ENCODE peak calls at places on chromosomes 1 and 21, in seven cellular contexts. I, P, V, Y, O, E and J are unnamed samples.

GRCh38 chr1:212506666-212507065 is 73.9 kb downstream of the NENF start:
- DNase-seq in I (no peak), P (no peak), V (no peak), Y (no peak), O (no peak), E (no peak), J (no peak)

GRCh38 chr1:167617100-167617949 is 12.7 kb upstream of the RCSD1 start:
- DNase-seq in I (no peak), P (peak; percentile 89), V (no peak), Y (no peak), O (no peak), E (peak; percentile 82), J (peak; percentile 29)

GRCh38 chr1:27257155-27257554 is 22.7 kb downstream of the WDTC1 start:
- DNase-seq in I (no peak), P (no peak), V (no peak), Y (no peak), O (no peak), E (no peak), J (no peak)

GRCh38 chr1:26225033-26225831 is 8.8 kb upstream of the CEP85 start:
- DNase-seq in I (peak; percentile 77), P (peak; percentile 89), V (peak; percentile 55), Y (peak; percentile 97), O (no peak), E (peak; percentile 28), J (peak; percentile 95)

GRCh38 chr1:45863117-45863670 is 59.8 kb downstream of the MAST2 start:
- DNase-seq in I (no peak), P (no peak), V (no peak), Y (no peak), O (no peak), E (no peak), J (no peak)

GRCh38 chr1:43719063-43719462 is 11.7 kb downstream of the ST3GAL3 start:
- DNase-seq in I (no peak), P (no peak), V (no peak), Y (no peak), O (no peak), E (no peak), J (no peak)

GRCh38 chr1:200364831-200365230 is 45.0 kb downstream of the ZNF281 start:
- DNase-seq in I (no peak), P (no peak), V (no peak), Y (peak; percentile 51), O (no peak), E (no peak), J (no peak)

GRCh38 chr1:200699871-200700270 is 30.2 kb upstream of the DDX59 start:
- DNase-seq in I (no peak), P (no peak), V (no peak), Y (no peak), O (no peak), E (peak; percentile 11), J (no peak)

GRCh38 chr1:38071530-38072266 is 25.1 kb upstream of the POU3F1 start:
- DNase-seq in I (no peak), P (no peak), V (no peak), Y (no peak), O (no peak), E (peak; percentile 58), J (no peak)

GRCh38 chr1:210446479-210446878 is 117.8 kb downstream of the HHAT start:
- DNase-seq in I (no peak), P (peak; percentile 78), V (peak; percentile 21), Y (no peak), O (no peak), E (peak; percentile 57), J (no peak)

GRCh38 chr21:37783016-37783415 is 133.2 kb downstream of the KCNJ6 start:
- DNase-seq in I (no peak), P (no peak), V (no peak), Y (no peak), O (no peak), E (no peak), J (no peak)

GRCh38 chr1:93556291-93556690 is 108.4 kb downstream of the FNBP1L start:
- DNase-seq in I (no peak), P (no peak), V (no peak), Y (no peak), O (no peak), E (no peak), J (no peak)

GRCh38 chr1:153938996-153939395 is 7.5 kb downstream of the DENND4B start:
- DNase-seq in I (no peak), P (peak; percentile 56), V (no peak), Y (no peak), O (no peak), E (no peak), J (no peak)

GRCh38 chr1:153535664-153536585 is at the start of gene S100A6:
- DNase-seq in I (no peak), P (peak; percentile 94), V (peak; percentile 96), Y (no peak), O (no peak), E (peak; percentile 37), J (no peak)

GRCh38 chr1:60874703-60875102 is 207.7 kb upstream of the NFIA start:
- DNase-seq in I (no peak), P (no peak), V (peak; percentile 17), Y (no peak), O (no peak), E (no peak), J (no peak)

GRCh38 chr1:16085521-16085920 is 12.1 kb upstream of the FAM131C start:
- DNase-seq in I (no peak), P (no peak), V (no peak), Y (no peak), O (no peak), E (no peak), J (no peak)

GRCh38 chr1:36367798-36368197 is 17.9 kb downstream of the STK40 start:
- DNase-seq in I (no peak), P (no peak), V (no peak), Y (no peak), O (no peak), E (no peak), J (no peak)

DNA sequence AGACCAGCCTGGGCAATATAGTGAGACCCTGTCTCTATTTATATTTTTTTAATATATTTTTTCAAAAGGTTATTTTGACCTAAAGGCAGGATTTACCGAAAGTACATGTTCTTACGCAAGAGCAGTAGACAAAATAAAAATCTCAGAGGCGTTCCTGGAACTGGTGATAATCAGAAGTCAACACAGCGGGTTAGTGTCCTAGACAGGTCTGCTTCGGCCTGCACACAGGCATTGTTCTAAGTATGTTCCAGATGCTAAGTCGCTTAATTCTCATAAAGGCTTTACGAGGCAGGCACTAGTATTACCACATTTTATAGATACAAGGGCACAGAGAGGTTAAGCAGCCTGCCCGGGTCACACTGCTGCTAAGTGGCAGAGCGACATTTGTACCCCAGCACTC is 56.9 kb upstream of the SLC25A33 start:
- DNase-seq in I (no peak), P (no peak), V (no peak), Y (no peak), O (no peak), E (no peak), J (no peak)
- TF ChIP-seq CTCF in I (no peak), P (no peak), V (no peak), Y (no peak), O (no peak), E (no peak), J (no peak)

DNA sequence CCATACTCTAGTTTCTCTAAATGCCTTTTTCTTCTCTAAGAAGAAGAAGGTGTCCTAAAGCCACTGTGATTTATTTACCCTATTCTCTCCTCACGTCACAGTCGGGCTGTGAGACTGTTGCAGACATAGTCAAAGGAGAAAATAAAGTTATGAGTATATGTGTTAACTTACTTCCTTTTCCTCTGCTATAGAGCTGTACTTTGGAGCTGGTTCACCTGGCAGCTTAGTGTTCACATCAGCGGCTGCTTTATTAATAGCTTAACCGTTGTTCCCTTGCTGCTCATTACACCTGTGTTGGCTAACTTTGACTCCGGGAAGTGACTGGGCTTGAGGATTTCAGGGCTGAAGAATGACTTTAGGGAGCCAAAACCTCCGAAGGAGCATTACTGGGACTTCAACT is 3.6 kb downstream of the PFKFB2 start:
- DNase-seq in I (no peak), P (no peak), V (no peak), Y (no peak), O (no peak), E (no peak), J (no peak)
- TF ChIP-seq CTCF in I (no peak), P (no peak), V (no peak), Y (no peak), O (no peak), E (no peak), J (no peak)

DNA sequence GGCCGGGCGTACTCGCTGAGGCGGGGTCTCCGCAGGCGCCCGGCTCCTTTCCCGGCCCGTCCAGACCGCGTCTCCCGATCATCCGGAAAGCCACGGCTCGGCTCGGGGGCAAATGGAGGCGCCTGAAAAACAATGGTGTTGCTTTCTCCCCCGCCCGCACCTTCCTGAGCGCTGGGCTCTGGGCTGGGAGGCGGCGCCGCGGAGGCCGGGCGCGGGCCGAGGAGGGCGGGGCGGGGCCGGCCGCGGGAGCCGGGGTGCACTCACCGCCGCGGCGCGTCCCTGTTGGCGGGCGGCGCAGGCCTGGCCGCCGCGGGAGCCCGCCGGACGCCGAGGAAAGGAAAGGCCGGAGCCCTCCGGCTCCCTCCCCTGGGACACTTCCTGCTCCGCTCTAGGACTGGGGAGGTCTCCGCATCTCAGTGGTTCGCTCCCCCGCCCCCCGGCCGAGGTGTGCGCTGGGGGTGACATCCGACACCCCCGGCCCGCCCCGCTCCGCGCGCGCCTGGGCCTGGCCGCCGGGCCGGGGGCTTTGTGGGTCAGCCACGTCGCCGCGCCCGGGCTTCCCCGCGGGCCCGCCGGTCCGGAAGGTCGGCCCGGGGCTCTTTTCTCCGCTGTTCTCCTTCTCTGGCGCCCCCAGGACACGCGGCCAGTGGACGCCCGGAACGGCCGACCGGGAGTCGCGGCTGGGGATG is at the start of gene ZNF496:
- DNase-seq in I (peak; percentile 76), P (peak; percentile 90), V (peak; percentile 92), Y (peak; percentile 93), O (no peak), E (peak; percentile 90), J (peak; percentile 89)
- TF ChIP-seq CTCF in I (peak; percentile 25), P (no peak), V (no peak), Y (no peak), O (no peak), E (no peak), J (no peak)

GRCh38 chr1:85342177-85342576 is 65.7 kb upstream of the BCL10 start:
- DNase-seq in I (no peak), P (no peak), V (no peak), Y (no peak), O (no peak), E (no peak), J (no peak)

GRCh38 chr1:85343213-85343611 is 66.8 kb upstream of the BCL10 start:
- DNase-seq in I (no peak), P (no peak), V (no peak), Y (no peak), O (no peak), E (no peak), J (no peak)

GRCh38 chr1:85347908-85348307 is 71.5 kb upstream of the BCL10 start:
- DNase-seq in I (no peak), P (no peak), V (no peak), Y (no peak), O (no peak), E (no peak), J (no peak)

GRCh38 chr1:85343612-85344255 is 67.3 kb upstream of the BCL10 start:
- DNase-seq in I (no peak), P (no peak), V (no peak), Y (no peak), O (no peak), E (no peak), J (no peak)

DNA sequence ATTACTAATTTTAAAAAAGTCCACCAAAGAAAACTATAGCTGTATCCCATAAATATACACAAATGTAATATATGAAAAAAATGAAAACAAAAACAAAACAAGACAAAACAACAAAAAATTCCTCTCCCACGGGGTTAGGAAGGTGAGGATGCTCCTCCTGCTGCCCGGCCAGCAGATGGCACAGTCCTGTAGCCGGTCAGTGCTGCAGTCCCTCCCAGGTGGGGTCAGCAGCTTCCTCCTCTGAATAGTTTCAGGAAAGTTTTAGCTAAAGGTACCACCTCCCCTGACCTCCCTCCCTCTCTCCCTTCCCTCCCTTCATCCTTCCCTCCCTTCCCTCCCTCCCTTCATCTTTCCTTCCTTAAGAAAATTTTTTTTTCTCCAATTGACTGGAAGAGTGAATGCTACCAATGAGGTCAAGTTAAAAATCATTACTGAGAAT is 67.8 kb upstream of the BCL10 start:
- DNase-seq in I (no peak), P (no peak), V (peak; percentile 78), Y (peak; percentile 71), O (no peak), E (peak; percentile 13), J (peak; percentile 18)
- TF ChIP-seq CTCF in I (peak; percentile 59), P (no peak), V (peak; percentile 75), Y (peak; percentile 27), O (no peak), E (no peak), J (peak; percentile 27)